ENCODE peak calls at places on chromosomes 7 and 10, in four cellular contexts. S, W, N and R are unnamed samples.

GRCh38 chr10:100370976-100371706 is 24.1 kb downstream of the SCD start:
- DNase-seq in W (peak; percentile 72), N (peak; percentile 52), S (peak; percentile 43), R (peak; percentile 25)

GRCh38 chr10:29658984-29659769 is 24.4 kb upstream of the SVIL start:
- DNase-seq in W (peak; percentile 36), S (peak; percentile 76), N (no peak), R (peak; percentile 93)

GRCh38 chr10:70494966-70495365 is 16.4 kb downstream of the PALD1 start:
- DNase-seq in S (no peak), N (no peak), W (no peak), R (no peak)

GRCh38 chr7:141369422-141369821 is 181.8 kb upstream of the AGK start:
- DNase-seq in N (no peak), W (no peak), S (no peak), R (peak; percentile 89)

GRCh38 chr10:14120812-14121211 is 209.9 kb downstream of the FRMD4A start:
- DNase-seq in N (no peak), W (no peak), S (no peak), R (no peak)

GRCh38 chr10:26870766-26871165 is 10.0 kb upstream of the ABI1 start:
- DNase-seq in N (no peak), W (no peak), S (no peak), R (no peak)

GRCh38 chr7:131604841-131605279 is 48.4 kb upstream of the PODXL start:
- DNase-seq in W (no peak), S (no peak), N (no peak), R (no peak)

GRCh38 chr7:129798616-129799349 is 154.0 kb downstream of the UBE2H start:
- DNase-seq in S (no peak), N (no peak), W (no peak), R (no peak)

GRCh38 chr10:92849234-92849525 is 860 bp downstream of the EXOC6 start:
- DNase-seq in N (no peak), S (no peak), W (no peak), R (no peak)

GRCh38 chr7:112937651-112938390 is 147.6 kb upstream of the TMEM168 start:
- DNase-seq in N (no peak), W (no peak), S (no peak), R (no peak)

GRCh38 chr10:132663666-132664365 is 122.1 kb downstream of the NKX6-2 start:
- DNase-seq in W (no peak), N (no peak), S (no peak), R (no peak)

GRCh38 chr7:45580053-45580872 is 6.1 kb downstream of the ADCY1 start:
- DNase-seq in N (no peak), S (no peak), W (peak; percentile 54), R (peak; percentile 97)

GRCh38 chr10:115514895-115515294 is 421.7 kb downstream of the ATRNL1 start:
- DNase-seq in S (no peak), N (no peak), W (no peak), R (no peak)

GRCh38 chr7:92934096-92934495 is 97.7 kb upstream of the CDK6 start:
- DNase-seq in W (no peak), S (no peak), N (no peak), R (no peak)

GRCh38 chr10:125396651-125397050 is 236.3 kb upstream of the CTBP2 start:
- DNase-seq in W (no peak), S (no peak), N (no peak), R (no peak)

GRCh38 chr7:7247658-7248057 is 65.3 kb downstream of the C1GALT1 start:
- DNase-seq in W (no peak), S (no peak), N (no peak), R (no peak)

GRCh38 chr10:112461029-112461887 is 14.2 kb downstream of the VTI1A start:
- DNase-seq in S (no peak), W (no peak), N (no peak), R (no peak)

GRCh38 chr10:7260412-7260900 is 150.4 kb downstream of the SFMBT2 start:
- DNase-seq in W (peak; percentile 65), S (peak; percentile 41), N (peak; percentile 38), R (peak; percentile 52)

GRCh38 chr7:130814753-130815152 is 80.7 kb upstream of the KLF14 start:
- DNase-seq in W (peak; percentile 51), S (no peak), N (no peak), R (no peak)

GRCh38 chr10:103184615-103185014 is 8.5 kb downstream of the NT5C2 start:
- DNase-seq in W (no peak), N (no peak), S (no peak), R (no peak)

GRCh38 chr10:15384154-15384553 is 13.1 kb upstream of the FAM171A1 start:
- DNase-seq in W (no peak), N (no peak), S (no peak), R (no peak)

GRCh38 chr10:71684356-71685173 is 35.0 kb downstream of the C10orf105 start:
- DNase-seq in S (no peak), N (no peak), W (no peak), R (no peak)

GRCh38 chr7:9719721-9720120 is 1254.0 kb upstream of the PHF14 start:
- DNase-seq in S (no peak), W (no peak), N (no peak), R (no peak)

DNA sequence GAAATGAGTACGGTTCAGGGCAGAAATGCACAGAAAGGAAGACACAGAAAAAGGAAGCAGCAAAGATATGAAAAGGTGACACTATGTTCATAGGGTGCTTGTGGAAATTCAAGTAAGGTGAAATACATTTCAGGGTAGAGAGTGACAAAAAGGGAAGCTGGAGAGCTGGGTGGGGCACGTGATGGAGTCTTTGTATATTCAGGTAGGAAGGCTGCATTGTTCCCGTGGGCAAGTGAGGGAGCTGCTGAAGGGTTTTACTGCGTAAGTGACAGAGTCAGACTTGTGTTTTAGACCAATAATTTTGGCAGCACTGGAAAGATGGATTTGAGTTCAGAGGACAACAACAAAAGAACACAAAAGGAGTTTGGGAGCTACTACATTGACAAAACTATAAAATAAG is 35.3 kb upstream of the ANK3 start:
- DNase-seq in W (no peak), S (no peak), N (no peak), R (no peak)
- H3K4me1 ChIP-seq in W (peaks cover 3% of the 10 kb centered on the region), S (no peaks in the 10 kb centered on the region), N (no peaks in the 10 kb centered on the region), R (peaks cover 14% of the 10 kb centered on the region)

GRCh38 chr10:108899686-108900085 is 1023.6 kb downstream of the XPNPEP1 start:
- DNase-seq in N (no peak), S (no peak), W (peak; percentile 28), R (no peak)

GRCh38 chr10:108904163-108904878 is 1019.0 kb downstream of the XPNPEP1 start:
- DNase-seq in W (no peak), S (no peak), N (no peak), R (peak; percentile 2)

GRCh38 chr10:108905821-108906220 is 1017.5 kb downstream of the XPNPEP1 start:
- DNase-seq in S (no peak), W (no peak), N (no peak), R (no peak)

GRCh38 chr10:108901766-108902365 is 1021.4 kb downstream of the XPNPEP1 start:
- DNase-seq in S (no peak), W (no peak), N (no peak), R (no peak)

GRCh38 chr10:108902491-108903250 is 1020.6 kb downstream of the XPNPEP1 start:
- DNase-seq in S (no peak), N (no peak), W (no peak), R (no peak)
- H3K4me1 ChIP-seq in S (no peaks in the 10 kb centered on the region), N (peaks cover 2% of the 10 kb centered on the region), W (peaks cover 13% of the 10 kb centered on the region), R (no peaks in the 10 kb centered on the region)

GRCh38 chr10:119279441-119279840 is 72.1 kb downstream of the GRK5 start:
- DNase-seq in N (no peak), S (no peak), W (no peak), R (no peak)

GRCh38 chr10:119283387-119283786 is 76.0 kb downstream of the GRK5 start:
- DNase-seq in N (no peak), W (no peak), S (no peak), R (no peak)

GRCh38 chr10:119282446-119282845 is 75.1 kb downstream of the GRK5 start:
- DNase-seq in S (no peak), W (no peak), N (no peak), R (no peak)

GRCh38 chr10:119283818-119284217 is 76.4 kb downstream of the GRK5 start:
- DNase-seq in N (no peak), S (peak; percentile 37), W (no peak), R (no peak)

DNA sequence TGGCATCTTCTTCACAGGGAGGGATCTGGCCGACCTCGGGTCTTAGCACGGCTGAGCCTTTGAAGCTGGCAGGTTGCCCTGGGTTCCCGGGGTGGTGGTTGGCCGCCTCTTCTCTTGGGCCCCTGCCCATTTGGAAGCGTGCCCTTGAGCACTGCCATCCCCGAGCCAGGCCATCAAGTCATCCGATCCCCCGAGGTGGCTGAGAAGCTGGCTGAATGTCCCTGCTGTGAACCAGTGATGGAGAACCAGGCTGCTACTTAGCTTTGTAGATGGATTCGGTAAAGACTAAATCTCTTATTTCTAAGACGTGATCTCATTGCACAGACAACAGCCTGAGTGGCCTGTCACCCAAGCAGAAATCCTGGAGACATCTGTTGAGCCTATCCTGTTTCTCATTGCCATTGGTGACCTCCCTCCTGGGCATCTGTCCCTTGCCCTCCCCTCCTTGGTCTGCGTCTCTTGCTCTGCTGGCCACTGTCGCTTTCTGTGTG is 74.3 kb downstream of the GRK5 start:
- DNase-seq in W (no peak), N (no peak), S (no peak), R (peak; percentile 98)
- H3K4me1 ChIP-seq in W (peaks cover 12% of the 10 kb centered on the region), N (peaks cover 6% of the 10 kb centered on the region), S (peaks cover 61% of the 10 kb centered on the region), R (peaks cover 55% of the 10 kb centered on the region)

GRCh38 chr7:27143022-27143949 is at the start of gene HOXA5:
- DNase-seq in N (peak; percentile 67), W (peak; percentile 90), S (no peak), R (no peak)
- H3K4me1 ChIP-seq in N (no peaks in the 10 kb centered on the region), W (peaks cover 10% of the 10 kb centered on the region), S (no peaks in the 10 kb centered on the region), R (peaks cover 14% of the 10 kb centered on the region)

GRCh38 chr10:114256041-114256765 is 17.1 kb downstream of the VWA2 start:
- DNase-seq in N (no peak), W (no peak), S (no peak), R (no peak)
- H3K4me1 ChIP-seq in N (peaks cover 2% of the 10 kb centered on the region), W (no peaks in the 10 kb centered on the region), S (no peaks in the 10 kb centered on the region), R (peaks cover 8% of the 10 kb centered on the region)

DNA sequence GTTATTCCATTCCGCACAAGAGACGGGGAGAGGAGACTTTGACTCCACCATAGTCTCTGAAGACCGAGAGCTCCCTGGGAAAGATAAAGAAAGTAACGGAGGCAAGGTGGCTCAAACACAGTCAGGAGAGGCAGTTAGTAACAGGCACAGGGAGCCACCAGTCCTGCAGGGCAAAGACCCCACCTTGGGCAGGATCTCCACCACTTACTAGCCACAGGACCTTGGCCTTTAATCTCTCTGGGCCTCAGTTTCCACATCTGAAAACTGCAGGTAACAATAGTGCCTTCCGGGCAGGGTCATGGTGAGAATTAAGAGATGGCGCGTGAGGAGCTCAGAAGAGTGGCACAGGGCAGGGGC is 100.3 kb downstream of the TNS3 start:
- DNase-seq in N (no peak), S (no peak), W (no peak), R (no peak)
- H3K4me1 ChIP-seq in N (peaks cover 58% of the 10 kb centered on the region), S (no peaks in the 10 kb centered on the region), W (peaks cover 44% of the 10 kb centered on the region), R (peaks cover 23% of the 10 kb centered on the region)

GRCh38 chr7:30468791-30469190 is 9.8 kb downstream of the NOD1 start:
- DNase-seq in N (no peak), S (no peak), W (no peak), R (no peak)

GRCh38 chr7:30466266-30466665 is 12.3 kb downstream of the NOD1 start:
- DNase-seq in N (no peak), W (no peak), S (no peak), R (no peak)

GRCh38 chr7:30468041-30468440 is 10.5 kb downstream of the NOD1 start:
- DNase-seq in N (no peak), S (no peak), W (no peak), R (no peak)

GRCh38 chr7:30465342-30466170 is 13.0 kb downstream of the NOD1 start:
- DNase-seq in N (no peak), W (no peak), S (no peak), R (no peak)

GRCh38 chr7:30467275-30467674 is 11.3 kb downstream of the NOD1 start:
- DNase-seq in W (no peak), N (no peak), S (no peak), R (no peak)
- H3K4me1 ChIP-seq in W (peaks cover 19% of the 10 kb centered on the region), N (peaks cover 23% of the 10 kb centered on the region), S (peaks cover 27% of the 10 kb centered on the region), R (peaks cover 90% of the 10 kb centered on the region)